ENCODE peak calls at places on chromosomes 13 and 19, in seven cellular contexts. D is heart left ventricle, Z is choroid plexus epithelial cell, J is cardiac fibroblast, W is D721Med, E is astrocyte of the spinal cord, S is HCT116. U is an unnamed sample.
A peak's percentile ranks its signal among the peaks of the same experiment; 100 is the strongest.

GRCh38 chr19:29858000-29858596 is 46.3 kb downstream of the CCNE1 start:
- DNase-seq in J (no peak), D (no peak), E (no peak), S (no peak), W (no peak), Z (no peak), U (no peak)

GRCh38 chr13:98284677-98285076 is 107.6 kb upstream of the RNF113B start:
- DNase-seq in Z (no peak), W (no peak), J (no peak), S (no peak), E (no peak), D (no peak), U (no peak)

GRCh38 chr13:44198826-44199225 is 174.8 kb upstream of the SERP2 start:
- DNase-seq in S (no peak), Z (peak; percentile 19), E (peak; percentile 36), J (no peak), D (no peak), W (no peak), U (no peak)

GRCh38 chr19:42129399-42130253 is 2.6 kb downstream of the POU2F2 start:
- DNase-seq in W (no peak), J (peak; percentile 38), S (no peak), Z (peak; percentile 38), D (peak; percentile 52), E (no peak), U (no peak)

GRCh38 chr13:106532111-106532929 is 3.1 kb downstream of the EFNB2 start:
- DNase-seq in W (no peak), Z (peak; percentile 58), S (no peak), J (peak; percentile 27), D (no peak), E (peak; percentile 59), U (no peak)

GRCh38 chr13:85236431-85236830 is 562.8 kb downstream of the SLITRK6 start:
- DNase-seq in D (no peak), S (no peak), Z (peak; percentile 70), E (peak; percentile 52), W (no peak), J (peak; percentile 31), U (peak; percentile 18)

GRCh38 chr19:48190288-48191284 is 20.1 kb downstream of the ZSWIM9 start:
- DNase-seq in W (no peak), J (peak; percentile 40), Z (peak; percentile 82), E (peak; percentile 88), D (no peak), S (peak; percentile 50), U (no peak)

GRCh38 chr13:51192348-51192747 is 29.9 kb upstream of the FAM124A start:
- DNase-seq in J (peak; percentile 26), E (no peak), D (no peak), S (no peak), W (no peak), Z (peak; percentile 15), U (no peak)

GRCh38 chr19:17718988-17719711 is at the start of gene MAP1S:
- DNase-seq in S (no peak), E (peak; percentile 50), J (peak; percentile 67), D (peak; percentile 69), W (peak; percentile 93), Z (peak; percentile 52), U (peak; percentile 15)

GRCh38 chr19:1782501-1782900 is 29.2 kb downstream of the ONECUT3 start:
- DNase-seq in D (no peak), Z (no peak), J (no peak), S (no peak), W (no peak), E (no peak), U (no peak)

GRCh38 chr13:97432232-97432916 is 1.6 kb upstream of the RAP2A start:
- DNase-seq in J (no peak), W (no peak), S (no peak), D (no peak), E (no peak), Z (no peak), U (no peak)

GRCh38 chr13:68481130-68481529 is 1251.0 kb upstream of the PCDH9 start:
- DNase-seq in S (no peak), W (no peak), Z (no peak), J (no peak), E (no peak), D (no peak), U (no peak)

GRCh38 chr13:98482476-98483444 is 94.1 kb downstream of the STK24 start:
- DNase-seq in Z (peak; percentile 73), J (peak; percentile 85), D (peak; percentile 86), E (peak; percentile 77), S (no peak), W (no peak), U (no peak)

GRCh38 chr13:33454844-33455256 is 169.3 kb upstream of the STARD13 start:
- DNase-seq in W (no peak), Z (no peak), E (peak; percentile 78), S (no peak), D (no peak), J (no peak), U (no peak)

GRCh38 chr19:43675269-43675879 is 5.4 kb upstream of the PLAUR start:
- DNase-seq in Z (peak; percentile 53), S (peak; percentile 92), E (peak; percentile 49), D (no peak), J (no peak), W (no peak), U (peak; percentile 54)

GRCh38 chr19:36028313-36029041 is 4.2 kb downstream of the CLIP3 start:
- DNase-seq in Z (no peak), D (no peak), S (no peak), J (no peak), W (peak; percentile 8), E (no peak), U (no peak)

GRCh38 chr19:47609885-47610545 is 1.1 kb downstream of the BICRA start:
- DNase-seq in D (peak; percentile 62), E (peak; percentile 38), Z (peak; percentile 59), W (no peak), S (no peak), J (peak; percentile 57), U (no peak)

GRCh38 chr13:57568865-57569264 is 62.7 kb upstream of the PCDH17 start:
- DNase-seq in J (no peak), E (no peak), W (no peak), Z (no peak), S (no peak), D (no peak), U (no peak)

GRCh38 chr13:48253849-48254248 is 20.8 kb downstream of the ITM2B start:
- DNase-seq in Z (no peak), S (no peak), J (no peak), W (no peak), D (no peak), E (no peak), U (no peak)

GRCh38 chr13:50729177-50729576 is 114.3 kb downstream of the DLEU7 start:
- DNase-seq in E (no peak), W (no peak), J (no peak), S (no peak), Z (no peak), D (no peak), U (no peak)

GRCh38 chr13:43331676-43332075 is 308.3 kb downstream of the DNAJC15 start:
- DNase-seq in S (no peak), Z (peak; percentile 18), D (no peak), J (peak; percentile 66), E (peak; percentile 41), W (no peak), U (no peak)

GRCh38 chr19:34982275-34982674 is 17.8 kb upstream of the GRAMD1A start:
- DNase-seq in E (no peak), S (no peak), D (no peak), Z (no peak), W (no peak), J (no peak), U (no peak)

GRCh38 chr19:49301165-49301865 is 23.7 kb downstream of the SLC6A16 start:
- DNase-seq in Z (peak; percentile 76), S (peak; percentile 48), D (peak; percentile 76), J (peak; percentile 68), E (peak; percentile 36), W (peak; percentile 74), U (no peak)
- TF ChIP-seq CTCF in Z (peak; percentile 93), S (peak; percentile 99), D (peak; percentile 92), J (peak; percentile 95), E (peak; percentile 93), W (peak; percentile 73), U (peak; percentile 73)

DNA sequence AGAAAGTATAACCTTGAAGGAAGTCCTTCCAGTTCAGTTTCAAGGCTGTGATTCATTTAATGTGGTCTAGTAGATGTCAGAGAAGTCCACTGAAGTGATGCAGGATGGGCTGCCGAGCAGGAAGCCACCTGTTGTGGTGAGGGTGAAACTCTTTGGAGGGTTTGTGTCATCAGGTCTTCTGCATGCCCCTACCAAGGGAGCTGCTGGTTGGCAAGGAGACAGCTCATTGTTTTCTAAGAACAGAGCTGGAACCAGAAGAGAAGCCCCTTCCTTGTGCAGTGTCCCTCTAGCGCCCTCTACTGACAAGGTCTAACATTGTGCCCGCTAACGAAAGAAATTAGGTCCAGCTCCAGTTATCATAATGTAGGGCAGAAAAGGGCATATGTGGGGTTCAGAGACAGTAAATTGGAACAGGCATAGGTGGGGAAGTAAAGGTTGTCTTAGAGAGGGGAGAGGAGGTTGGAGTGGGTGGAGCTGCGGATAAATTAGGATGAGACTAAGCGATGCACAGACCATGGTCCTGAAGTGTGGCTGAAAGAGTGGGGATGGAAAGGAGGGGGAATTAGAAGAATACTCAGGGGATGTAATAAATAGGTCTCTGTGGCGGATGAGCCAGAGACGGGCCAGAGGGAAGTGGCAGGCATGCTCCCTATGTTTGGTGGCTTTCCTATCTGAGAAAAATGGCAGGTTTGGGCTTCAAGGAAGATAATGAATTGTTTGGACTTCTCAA is 123.2 kb downstream of the OLFM4 start:
- DNase-seq in W (no peak), S (peak; percentile 15), Z (peak; percentile 42), E (no peak), J (peak; percentile 11), D (no peak), U (peak; percentile 18)
- TF ChIP-seq CTCF in W (peak; percentile 95), S (peak; percentile 83), Z (peak; percentile 67), E (peak; percentile 46), J (peak; percentile 49), D (peak; percentile 67), U (peak; percentile 88)

DNA sequence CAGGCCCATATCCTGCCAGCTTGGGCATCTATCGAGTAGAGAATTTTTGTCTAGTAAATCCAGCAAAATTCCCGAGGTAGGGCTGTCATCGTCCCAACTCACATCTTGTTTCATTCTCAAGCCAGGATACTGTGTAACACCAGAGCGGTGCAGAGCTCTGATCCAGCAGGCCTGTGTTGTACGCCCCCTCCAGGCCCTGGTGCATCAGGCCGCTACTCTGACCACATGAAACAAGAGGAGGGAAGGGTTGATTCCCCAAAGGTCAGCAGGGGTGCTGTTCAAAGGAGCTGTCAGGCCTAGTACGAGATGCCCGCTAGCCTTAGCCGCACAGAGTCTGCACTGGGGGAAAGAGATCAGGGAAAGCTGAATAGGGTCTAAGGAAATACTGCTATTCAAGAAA is 276.0 kb downstream of the SLC7A1 start:
- DNase-seq in E (no peak), S (no peak), D (no peak), J (no peak), W (no peak), Z (no peak), U (no peak)
- TF ChIP-seq CTCF in E (no peak), S (no peak), D (no peak), J (no peak), W (no peak), Z (no peak), U (no peak)

DNA sequence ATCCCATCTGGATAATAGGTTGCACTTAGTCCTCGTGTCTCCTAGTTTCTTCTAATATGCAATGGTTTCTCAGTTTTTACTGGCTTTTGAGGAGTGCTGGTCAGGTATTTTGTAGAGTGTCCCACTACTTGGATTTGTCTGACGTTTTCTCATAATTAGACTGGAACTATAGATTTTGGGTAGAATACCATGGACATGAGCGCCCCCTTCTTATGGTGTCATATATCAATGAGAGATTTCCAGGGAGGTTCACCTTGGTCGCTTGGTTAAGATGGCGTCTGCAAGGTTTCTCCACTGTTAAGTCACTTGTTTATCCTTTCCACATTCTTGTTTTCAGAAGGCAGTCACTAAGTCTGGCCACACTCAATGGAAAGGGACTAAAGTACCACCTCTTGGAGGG is 6.7 kb downstream of the SOHLH2 start:
- DNase-seq in D (no peak), W (no peak), S (no peak), Z (no peak), E (no peak), J (no peak), U (no peak)
- TF ChIP-seq CTCF in D (no peak), W (no peak), S (no peak), Z (no peak), E (no peak), J (no peak), U (peak; percentile 19)